ENCODE peak calls at places on chromosomes 4 and X, in ten cellular contexts. Z is hepatocyte; T is GM23248; N is OCI-LY7; R is right atrium auricular region; P is vagina; E is CD4-positive, CD25-positive, alpha-beta regulatory T cell; D is astrocyte; O is MM.1S; V is prostate gland. I is an unnamed sample.

GRCh38 chrX:115642895-115643530 is 82.0 kb downstream of the PLS3 start:
- DNase-seq in N (peak; percentile 14), Z (peak; percentile 75), P (no peak), V (peak; percentile 14), E (peak; percentile 53), T (peak; percentile 48), R (no peak), D (peak; percentile 21), O (peak; percentile 56), I (peak; percentile 26)

GRCh38 chr4:182808673-182809416 is 108.3 kb downstream of the DCTD start:
- DNase-seq in T (peak; percentile 25), V (no peak), O (peak; percentile 74), P (no peak), E (peak; percentile 68), N (no peak), R (no peak), Z (no peak), D (peak; percentile 11), I (no peak)

GRCh38 chr4:71713611-71714203 is 70.2 kb downstream of the GC start:
- DNase-seq in O (peak; percentile 52), P (no peak), D (peak; percentile 38), R (no peak), T (peak; percentile 84), Z (peak; percentile 77), E (peak; percentile 23), N (peak; percentile 39), V (peak; percentile 12), I (no peak)

GRCh38 chr4:7287918-7288280 is 95.6 kb downstream of the SORCS2 start:
- DNase-seq in R (no peak), E (no peak), D (no peak), P (no peak), O (no peak), V (no peak), N (no peak), T (no peak), Z (no peak), I (no peak)

GRCh38 chrX:120823554-120823953 is 52.1 kb downstream of the CT47B1 start:
- DNase-seq in D (no peak), R (no peak), Z (no peak), T (no peak), N (no peak), V (no peak), O (no peak), E (no peak), P (no peak), I (no peak)

GRCh38 chr4:147054241-147054902 is 108.7 kb upstream of the TTC29 start:
- DNase-seq in P (no peak), V (no peak), R (no peak), D (peak; percentile 37), O (no peak), N (no peak), Z (no peak), E (no peak), T (no peak), I (no peak)

GRCh38 chr4:176001171-176002006 is 64.3 kb upstream of the WDR17 start:
- DNase-seq in V (no peak), Z (peak; percentile 45), T (peak; percentile 24), N (no peak), P (no peak), R (no peak), O (no peak), D (peak; percentile 38), E (no peak), I (peak; percentile 79)

GRCh38 chr4:110533940-110534339 is 58.0 kb downstream of the ENPEP start:
- DNase-seq in V (no peak), O (peak; percentile 70), E (no peak), D (peak; percentile 99), R (no peak), P (no peak), T (peak; percentile 96), Z (peak; percentile 59), N (peak; percentile 54), I (no peak)

GRCh38 chr4:78885598-78885997 is 53.6 kb downstream of the PAQR3 start:
- DNase-seq in V (no peak), O (no peak), T (peak; percentile 45), Z (no peak), P (no peak), N (no peak), R (no peak), E (no peak), D (peak; percentile 55), I (no peak)

GRCh38 chr4:78889955-78890354 is 49.3 kb downstream of the PAQR3 start:
- DNase-seq in N (no peak), T (no peak), E (no peak), Z (no peak), V (no peak), R (no peak), P (no peak), O (no peak), D (no peak), I (no peak)
- H3K4me1 ChIP-seq in N (no peaks in the 10 kb centered on the region), T (peaks cover 10% of the 10 kb centered on the region), E (no peaks in the 10 kb centered on the region), Z (no peaks in the 10 kb centered on the region), V (no peaks in the 10 kb centered on the region), R (no peaks in the 10 kb centered on the region), P (no peaks in the 10 kb centered on the region), O (no peaks in the 10 kb centered on the region), D (no peaks in the 10 kb centered on the region), I (no peaks in the 10 kb centered on the region)

GRCh38 chr4:87057835-87058234 is 123.0 kb downstream of the AFF1 start:
- DNase-seq in V (no peak), Z (no peak), D (peak; percentile 62), E (no peak), O (no peak), T (no peak), R (no peak), P (no peak), N (no peak), I (no peak)

GRCh38 chr4:87060957-87061356 is 126.1 kb downstream of the AFF1 start:
- DNase-seq in N (no peak), R (no peak), D (peak; percentile 93), E (peak; percentile 34), O (no peak), P (no peak), Z (no peak), T (peak; percentile 74), V (no peak), I (peak; percentile 35)

GRCh38 chr4:87055340-87055739 is 120.5 kb downstream of the AFF1 start:
- DNase-seq in O (no peak), R (no peak), T (no peak), E (no peak), V (no peak), D (no peak), P (no peak), N (no peak), Z (no peak), I (no peak)

GRCh38 chr4:87056884-87057283 is 122.1 kb downstream of the AFF1 start:
- DNase-seq in Z (peak; percentile 18), R (no peak), N (no peak), O (no peak), D (no peak), T (no peak), V (no peak), P (no peak), E (no peak), I (no peak)

GRCh38 chr4:87058272-87059073 is 123.7 kb downstream of the AFF1 start:
- DNase-seq in T (peak; percentile 51), E (peak; percentile 61), N (no peak), D (no peak), P (no peak), O (no peak), Z (peak; percentile 39), R (no peak), V (no peak), I (peak; percentile 71)
- H3K4me1 ChIP-seq in T (peaks cover 19% of the 10 kb centered on the region), E (peaks cover 15% of the 10 kb centered on the region), N (peaks cover 23% of the 10 kb centered on the region), D (peaks cover 19% of the 10 kb centered on the region), P (peaks cover 72% of the 10 kb centered on the region), O (peaks cover 30% of the 10 kb centered on the region), Z (peaks cover 37% of the 10 kb centered on the region), R (peaks cover 82% of the 10 kb centered on the region), V (peaks cover 20% of the 10 kb centered on the region), I (peaks cover 82% of the 10 kb centered on the region)

GRCh38 chr4:168853770-168854169 is 156.3 kb downstream of the CBR4 start:
- DNase-seq in V (no peak), E (no peak), R (no peak), T (no peak), P (no peak), Z (no peak), O (no peak), D (no peak), N (no peak), I (no peak)

GRCh38 chr4:168852387-168852786 is 157.7 kb downstream of the CBR4 start:
- DNase-seq in R (no peak), P (no peak), T (no peak), N (no peak), E (no peak), Z (no peak), D (no peak), V (no peak), O (no peak), I (no peak)

GRCh38 chr4:168850016-168850415 is 160.0 kb downstream of the CBR4 start:
- DNase-seq in Z (no peak), R (no peak), V (no peak), T (no peak), P (no peak), E (no peak), N (no peak), D (no peak), O (no peak), I (no peak)

GRCh38 chr4:168854216-168854921 is 155.7 kb downstream of the CBR4 start:
- DNase-seq in V (no peak), O (no peak), P (no peak), R (no peak), N (no peak), T (peak; percentile 42), Z (no peak), D (no peak), E (no peak), I (no peak)

GRCh38 chr4:168852933-168853713 is 156.9 kb downstream of the CBR4 start:
- DNase-seq in O (peak; percentile 84), D (no peak), N (no peak), T (no peak), E (peak; percentile 19), V (no peak), Z (no peak), P (no peak), R (no peak), I (no peak)
- H3K4me1 ChIP-seq in O (peaks cover 45% of the 10 kb centered on the region), D (peaks cover 44% of the 10 kb centered on the region), N (no peaks in the 10 kb centered on the region), T (peaks cover 36% of the 10 kb centered on the region), E (no peaks in the 10 kb centered on the region), V (no peaks in the 10 kb centered on the region), Z (peaks cover 17% of the 10 kb centered on the region), P (peaks cover 82% of the 10 kb centered on the region), R (peaks cover 77% of the 10 kb centered on the region), I (peaks cover 27% of the 10 kb centered on the region)

GRCh38 chr4:128385199-128385598 is 97.6 kb upstream of the PGRMC2 start:
- DNase-seq in N (no peak), V (no peak), R (no peak), E (no peak), P (no peak), D (peak; percentile 4), T (no peak), O (no peak), Z (no peak), I (no peak)

GRCh38 chr4:128384091-128384520 is 96.5 kb upstream of the PGRMC2 start:
- DNase-seq in V (no peak), O (no peak), R (no peak), P (no peak), T (peak; percentile 62), Z (no peak), E (no peak), N (no peak), D (peak; percentile 87), I (no peak)

GRCh38 chr4:128384765-128385164 is 97.2 kb upstream of the PGRMC2 start:
- DNase-seq in O (no peak), P (no peak), R (no peak), E (no peak), D (no peak), N (no peak), Z (no peak), T (no peak), V (no peak), I (no peak)

GRCh38 chr4:128386761-128387599 is 99.4 kb upstream of the PGRMC2 start:
- DNase-seq in O (no peak), N (no peak), R (peak; percentile 96), P (no peak), D (peak; percentile 98), V (peak; percentile 93), T (peak; percentile 98), Z (peak; percentile 71), E (no peak), I (peak; percentile 97)

DNA sequence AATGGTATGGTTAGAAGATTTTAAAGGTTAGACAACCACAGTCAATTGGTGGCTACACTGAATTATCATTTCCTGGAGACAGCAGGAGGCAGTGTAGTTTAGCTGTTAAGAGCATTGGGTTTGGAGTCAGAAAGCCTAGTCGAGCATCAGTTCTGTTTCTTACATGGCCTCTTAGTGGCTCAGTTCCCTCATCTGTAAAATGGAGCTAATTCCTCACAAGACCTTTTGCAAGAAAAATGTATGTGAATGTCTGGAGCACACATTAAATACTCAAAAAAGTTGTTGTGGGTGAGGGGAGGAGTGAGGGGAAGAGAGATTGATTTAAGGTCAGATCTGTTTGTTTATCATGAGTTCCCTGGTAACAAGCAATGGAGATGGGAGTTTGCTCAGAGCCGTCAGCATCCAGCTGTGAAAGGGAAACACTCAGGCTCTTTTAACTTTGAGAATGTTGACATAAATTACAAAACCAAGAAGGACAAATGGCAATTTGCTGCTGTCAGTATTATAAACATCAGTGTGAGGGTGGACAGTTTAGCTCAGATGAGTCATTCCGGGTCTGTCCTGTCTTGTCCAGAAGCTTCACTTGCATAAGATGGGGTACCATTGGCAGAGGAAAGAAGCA is 98.2 kb upstream of the PGRMC2 start:
- DNase-seq in D (peak; percentile 57), P (no peak), O (no peak), Z (no peak), N (no peak), R (no peak), T (peak; percentile 56), V (peak; percentile 34), E (no peak), I (no peak)
- H3K4me1 ChIP-seq in D (peaks cover 43% of the 10 kb centered on the region), P (peaks cover 71% of the 10 kb centered on the region), O (peaks cover 5% of the 10 kb centered on the region), Z (peaks cover 13% of the 10 kb centered on the region), N (no peaks in the 10 kb centered on the region), R (peaks cover 32% of the 10 kb centered on the region), T (peaks cover 48% of the 10 kb centered on the region), V (no peaks in the 10 kb centered on the region), E (no peaks in the 10 kb centered on the region), I (peaks cover 28% of the 10 kb centered on the region)